ENCODE peak calls at places on chromosomes 1 and 21, in seven cellular contexts. One of them, this sample, is unnamed.
A peak's percentile ranks its signal among the peaks of the same experiment; 100 is the strongest.

GRCh38 chr1:70205076-70205436 is 323 bp downstream of the LRRC40 start:
- DNase-seq in suprapubic skin: no peak
- DNase-seq in GM10248: no peak
- DNase-seq in stomach: no peak
- DNase-seq in left lung: no peak
- DNase-seq in MM.1S: no peak
- DNase-seq in kidney: no peak
- DNase-seq in this sample: no peak

GRCh38 chr1:98342556-98342955 is 319.0 kb upstream of the SNX7 start:
- DNase-seq in suprapubic skin: no peak
- DNase-seq in GM10248: no peak
- DNase-seq in stomach: no peak
- DNase-seq in left lung: no peak
- DNase-seq in MM.1S: no peak
- DNase-seq in kidney: no peak
- DNase-seq in this sample: no peak

GRCh38 chr1:101236546-101237228 is at the start of gene S1PR1:
- DNase-seq in suprapubic skin: peak; percentile 83
- DNase-seq in GM10248: peak; percentile 34
- DNase-seq in stomach: peak; percentile 50
- DNase-seq in left lung: peak; percentile 80
- DNase-seq in MM.1S: no peak
- DNase-seq in kidney: peak; percentile 93
- DNase-seq in this sample: no peak

GRCh38 chr1:151009206-151009587 is 948 bp downstream of the PRUNE1 start:
- DNase-seq in suprapubic skin: no peak
- DNase-seq in GM10248: no peak
- DNase-seq in stomach: no peak
- DNase-seq in left lung: no peak
- DNase-seq in MM.1S: no peak
- DNase-seq in kidney: no peak
- DNase-seq in this sample: no peak

GRCh38 chr1:155499953-155500621 is 62.5 kb downstream of the ASH1L start:
- DNase-seq in suprapubic skin: no peak
- DNase-seq in GM10248: peak; percentile 24
- DNase-seq in stomach: no peak
- DNase-seq in left lung: no peak
- DNase-seq in MM.1S: peak; percentile 55
- DNase-seq in kidney: no peak
- DNase-seq in this sample: no peak

GRCh38 chr1:212595787-212596714 is 12.5 kb upstream of the ATF3 start:
- DNase-seq in suprapubic skin: no peak
- DNase-seq in GM10248: peak; percentile 76
- DNase-seq in stomach: no peak
- DNase-seq in left lung: no peak
- DNase-seq in MM.1S: peak; percentile 96
- DNase-seq in kidney: no peak
- DNase-seq in this sample: no peak

GRCh38 chr1:201357636-201358348 is 19.7 kb downstream of the TNNT2 start:
- DNase-seq in suprapubic skin: no peak
- DNase-seq in GM10248: no peak
- DNase-seq in stomach: no peak
- DNase-seq in left lung: no peak
- DNase-seq in MM.1S: no peak
- DNase-seq in kidney: peak; percentile 24
- DNase-seq in this sample: no peak

GRCh38 chr1:152185544-152186391 is 26.7 kb upstream of the RPTN start:
- DNase-seq in suprapubic skin: no peak
- DNase-seq in GM10248: peak; percentile 39
- DNase-seq in stomach: peak; percentile 29
- DNase-seq in left lung: no peak
- DNase-seq in MM.1S: peak; percentile 74
- DNase-seq in kidney: no peak
- DNase-seq in this sample: no peak

GRCh38 chr1:170659404-170660035 is 4.4 kb upstream of the PRRX1 start:
- DNase-seq in suprapubic skin: no peak
- DNase-seq in GM10248: no peak
- DNase-seq in stomach: no peak
- DNase-seq in left lung: no peak
- DNase-seq in MM.1S: no peak
- DNase-seq in kidney: no peak
- DNase-seq in this sample: no peak

GRCh38 chr21:45516071-45516670 is 26.1 kb downstream of the SLC19A1 start:
- DNase-seq in suprapubic skin: peak; percentile 69
- DNase-seq in GM10248: no peak
- DNase-seq in stomach: no peak
- DNase-seq in left lung: peak; percentile 30
- DNase-seq in MM.1S: no peak
- DNase-seq in kidney: peak; percentile 63
- DNase-seq in this sample: peak; percentile 45

GRCh38 chr1:172903581-172904220 is 147.0 kb downstream of the TNFSF18 start:
- DNase-seq in suprapubic skin: no peak
- DNase-seq in GM10248: no peak
- DNase-seq in stomach: no peak
- DNase-seq in left lung: no peak
- DNase-seq in MM.1S: no peak
- DNase-seq in kidney: no peak
- DNase-seq in this sample: no peak

GRCh38 chr21:31204801-31205200 is 139.3 kb downstream of the TIAM1 start:
- DNase-seq in suprapubic skin: no peak
- DNase-seq in GM10248: no peak
- DNase-seq in stomach: no peak
- DNase-seq in left lung: no peak
- DNase-seq in MM.1S: no peak
- DNase-seq in kidney: no peak
- DNase-seq in this sample: no peak

GRCh38 chr21:42264245-42265195 is 45.6 kb downstream of the ABCG1 start:
- DNase-seq in suprapubic skin: no peak
- DNase-seq in GM10248: no peak
- DNase-seq in stomach: no peak
- DNase-seq in left lung: no peak
- DNase-seq in MM.1S: no peak
- DNase-seq in kidney: no peak
- DNase-seq in this sample: no peak

GRCh38 chr1:205630241-205630640 is 1.6 kb downstream of the ELK4 start:
- DNase-seq in suprapubic skin: no peak
- DNase-seq in GM10248: no peak
- DNase-seq in stomach: no peak
- DNase-seq in left lung: no peak
- DNase-seq in MM.1S: no peak
- DNase-seq in kidney: no peak
- DNase-seq in this sample: no peak

GRCh38 chr1:226661271-226661670 is 77.8 kb downstream of the ITPKB start:
- DNase-seq in suprapubic skin: no peak
- DNase-seq in GM10248: no peak
- DNase-seq in stomach: no peak
- DNase-seq in left lung: no peak
- DNase-seq in MM.1S: no peak
- DNase-seq in kidney: no peak
- DNase-seq in this sample: no peak

GRCh38 chr1:179447489-179447888 is 81.7 kb downstream of the AXDND1 start:
- DNase-seq in suprapubic skin: no peak
- DNase-seq in GM10248: no peak
- DNase-seq in stomach: no peak
- DNase-seq in left lung: no peak
- DNase-seq in MM.1S: peak; percentile 18
- DNase-seq in kidney: no peak
- DNase-seq in this sample: no peak

GRCh38 chr1:35838693-35839245 is 31.0 kb downstream of the AGO4 start:
- DNase-seq in suprapubic skin: no peak
- DNase-seq in GM10248: no peak
- DNase-seq in stomach: no peak
- DNase-seq in left lung: no peak
- DNase-seq in MM.1S: no peak
- DNase-seq in kidney: no peak
- DNase-seq in this sample: no peak

GRCh38 chr1:84972377-84972987 is 24.4 kb downstream of the MCOLN2 start:
- DNase-seq in suprapubic skin: no peak
- DNase-seq in GM10248: no peak
- DNase-seq in stomach: no peak
- DNase-seq in left lung: no peak
- DNase-seq in MM.1S: peak; percentile 33
- DNase-seq in kidney: no peak
- DNase-seq in this sample: no peak

DNA sequence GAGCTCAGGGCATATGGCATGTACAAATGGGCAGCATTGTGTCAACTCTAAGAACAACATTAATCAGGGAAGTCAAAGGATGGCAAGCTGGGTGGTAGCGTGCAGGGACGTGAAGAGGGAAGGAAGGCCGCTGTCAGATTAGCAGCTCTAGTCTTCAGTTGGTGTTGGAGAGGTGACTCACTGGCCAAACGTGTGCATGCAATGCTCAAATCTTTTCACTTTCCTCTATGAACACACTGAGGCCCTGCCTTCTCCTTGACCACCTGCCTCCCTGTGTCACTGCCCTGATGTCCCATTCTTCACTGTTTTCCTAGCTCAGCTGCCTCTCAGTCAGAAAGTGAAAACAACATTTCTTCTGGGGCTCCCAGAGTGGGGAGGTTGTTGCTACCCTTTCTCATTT is 5.9 kb upstream of the PIGR start:
- DNase-seq in suprapubic skin: no peak
- DNase-seq in GM10248: no peak
- DNase-seq in stomach: peak; percentile 43
- DNase-seq in left lung: no peak
- DNase-seq in MM.1S: no peak
- DNase-seq in kidney: no peak
- DNase-seq in this sample: peak; percentile 79
- TF ChIP-seq CTCF in suprapubic skin: no peak
- TF ChIP-seq CTCF in GM10248: no peak
- TF ChIP-seq CTCF in stomach: no peak
- TF ChIP-seq CTCF in left lung: no peak
- TF ChIP-seq CTCF in MM.1S: no peak
- TF ChIP-seq CTCF in kidney: no peak
- TF ChIP-seq CTCF in this sample: no peak

DNA sequence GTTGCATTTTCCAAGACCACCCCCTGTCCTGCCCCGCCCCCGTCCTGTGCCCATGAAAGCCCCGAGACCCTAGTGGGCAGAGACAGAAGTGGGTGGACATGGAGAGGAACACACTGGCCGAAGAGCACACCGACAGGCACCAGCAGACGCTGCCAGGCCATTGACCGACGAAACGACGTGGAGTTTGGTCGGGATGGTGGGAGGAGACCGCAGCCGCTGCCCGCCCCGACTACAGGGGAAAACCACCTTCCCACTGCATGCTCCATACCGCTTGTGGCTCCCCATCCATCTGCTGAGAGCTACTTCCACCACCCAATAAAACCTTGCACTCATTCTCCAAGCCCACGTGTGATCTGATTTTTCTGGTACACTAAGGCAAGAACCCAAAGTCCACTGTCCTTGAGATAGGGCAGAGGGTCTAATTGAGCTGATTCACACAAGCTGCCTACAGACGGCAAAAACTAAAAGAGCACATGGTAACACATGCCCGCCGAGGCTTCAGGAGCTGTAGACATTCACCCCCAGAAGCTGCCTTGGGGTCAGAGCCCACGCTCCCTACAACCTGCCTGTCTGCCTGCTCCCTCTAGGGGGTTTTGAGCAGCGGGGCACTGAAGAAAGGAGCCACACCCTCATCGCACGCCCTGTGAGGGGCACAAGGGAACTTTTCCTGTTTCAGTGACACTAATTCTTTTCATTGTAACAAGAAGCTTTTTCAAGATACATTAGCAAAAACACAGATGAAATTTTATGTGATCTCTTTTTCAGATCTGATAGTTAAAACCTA is 81.2 kb upstream of the RAB3GAP2 start:
- DNase-seq in suprapubic skin: no peak
- DNase-seq in GM10248: no peak
- DNase-seq in stomach: no peak
- DNase-seq in left lung: no peak
- DNase-seq in MM.1S: no peak
- DNase-seq in kidney: no peak
- DNase-seq in this sample: no peak
- TF ChIP-seq CTCF in suprapubic skin: no peak
- TF ChIP-seq CTCF in GM10248: no peak
- TF ChIP-seq CTCF in stomach: no peak
- TF ChIP-seq CTCF in left lung: no peak
- TF ChIP-seq CTCF in MM.1S: peak; percentile 7
- TF ChIP-seq CTCF in kidney: no peak
- TF ChIP-seq CTCF in this sample: no peak

GRCh38 chr1:3858231-3858981 is 1.1 kb downstream of the DFFB start:
- DNase-seq in suprapubic skin: no peak
- DNase-seq in GM10248: no peak
- DNase-seq in stomach: peak; percentile 28
- DNase-seq in left lung: peak; percentile 41
- DNase-seq in MM.1S: no peak
- DNase-seq in kidney: peak; percentile 83
- DNase-seq in this sample: no peak
- TF ChIP-seq CTCF in suprapubic skin: no peak
- TF ChIP-seq CTCF in GM10248: no peak
- TF ChIP-seq CTCF in stomach: no peak
- TF ChIP-seq CTCF in left lung: no peak
- TF ChIP-seq CTCF in MM.1S: no peak
- TF ChIP-seq CTCF in kidney: no peak
- TF ChIP-seq CTCF in this sample: no peak

GRCh38 chr1:30087465-30087864 is 635.9 kb downstream of the MATN1 start:
- DNase-seq in suprapubic skin: no peak
- DNase-seq in GM10248: no peak
- DNase-seq in stomach: no peak
- DNase-seq in left lung: no peak
- DNase-seq in MM.1S: no peak
- DNase-seq in kidney: no peak
- DNase-seq in this sample: no peak

GRCh38 chr1:30081379-30082102 is 641.8 kb downstream of the MATN1 start:
- DNase-seq in suprapubic skin: no peak
- DNase-seq in GM10248: no peak
- DNase-seq in stomach: no peak
- DNase-seq in left lung: no peak
- DNase-seq in MM.1S: no peak
- DNase-seq in kidney: no peak
- DNase-seq in this sample: no peak

GRCh38 chr1:30085814-30086770 is 637.3 kb downstream of the MATN1 start:
- DNase-seq in suprapubic skin: no peak
- DNase-seq in GM10248: peak; percentile 56
- DNase-seq in stomach: peak; percentile 28
- DNase-seq in left lung: peak; percentile 44
- DNase-seq in MM.1S: no peak
- DNase-seq in kidney: peak; percentile 86
- DNase-seq in this sample: no peak

GRCh38 chr1:30084909-30085571 is 638.3 kb downstream of the MATN1 start:
- DNase-seq in suprapubic skin: no peak
- DNase-seq in GM10248: no peak
- DNase-seq in stomach: no peak
- DNase-seq in left lung: no peak
- DNase-seq in MM.1S: no peak
- DNase-seq in kidney: no peak
- DNase-seq in this sample: no peak

DNA sequence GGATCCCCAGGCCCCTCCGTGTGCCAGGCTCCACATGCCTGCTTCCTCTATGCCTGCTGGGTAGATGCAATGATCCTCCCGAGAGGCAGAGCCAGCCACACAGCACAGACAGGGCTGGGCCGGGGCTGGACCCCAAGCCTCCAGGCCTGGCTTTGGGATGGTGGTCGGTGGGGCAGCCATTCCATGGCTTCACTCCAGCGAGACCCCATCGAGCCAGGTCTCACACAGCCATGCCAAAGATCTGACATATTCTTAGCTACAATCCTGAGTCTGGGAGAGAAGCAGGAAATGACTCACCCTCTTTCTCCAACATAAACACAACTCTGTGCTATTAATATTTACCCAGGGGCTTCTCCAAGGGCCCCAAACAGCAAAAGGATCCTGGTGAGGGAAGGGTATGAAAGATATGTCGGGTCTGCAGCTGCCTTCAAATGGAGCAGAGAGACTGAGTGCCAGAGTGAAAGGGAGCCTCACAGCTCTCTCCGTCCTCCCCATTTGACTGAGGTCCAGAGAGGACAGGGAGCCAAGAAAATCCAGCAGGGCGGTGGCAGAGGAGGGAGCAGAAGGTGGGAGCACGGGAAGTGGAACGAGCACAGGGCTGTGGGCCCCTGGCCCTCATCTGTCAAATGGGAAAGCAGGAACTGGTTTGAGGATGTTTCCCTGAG is 639.5 kb downstream of the MATN1 start:
- DNase-seq in suprapubic skin: no peak
- DNase-seq in GM10248: no peak
- DNase-seq in stomach: no peak
- DNase-seq in left lung: no peak
- DNase-seq in MM.1S: no peak
- DNase-seq in kidney: no peak
- DNase-seq in this sample: no peak
- TF ChIP-seq CTCF in suprapubic skin: no peak
- TF ChIP-seq CTCF in GM10248: no peak
- TF ChIP-seq CTCF in stomach: no peak
- TF ChIP-seq CTCF in left lung: no peak
- TF ChIP-seq CTCF in MM.1S: no peak
- TF ChIP-seq CTCF in kidney: no peak
- TF ChIP-seq CTCF in this sample: no peak